ENCODE peak calls at places on chromosomes 6 and 20, in four cellular contexts. Q, M, U and G are unnamed samples.
A peak's percentile ranks its signal among the peaks of the same experiment; 100 is the strongest.

GRCh38 chr6:168385858-168386735 is 54.9 kb upstream of the SMOC2 start:
- DNase-seq in Q (no peak), U (no peak), M (no peak), G (no peak)

GRCh38 chr20:1341561-1342265 is 12.8 kb upstream of the SDCBP2 start:
- DNase-seq in M (no peak), Q (no peak), U (peak; percentile 7), G (no peak)

GRCh38 chr6:39829331-39829730 is 37.2 kb downstream of the DAAM2 start:
- DNase-seq in U (no peak), M (no peak), Q (no peak), G (no peak)

GRCh38 chr20:44288252-44288651 is 22.8 kb downstream of the FITM2 start:
- DNase-seq in U (peak; percentile 28), Q (no peak), M (no peak), G (no peak)

GRCh38 chr6:117906905-117907599 is at the start of gene SLC35F1:
- DNase-seq in U (no peak), Q (no peak), M (peak; percentile 25), G (no peak)

GRCh38 chr6:24718449-24719124 is 367 bp downstream of the C6orf62 start:
- DNase-seq in M (no peak), U (no peak), Q (no peak), G (no peak)

GRCh38 chr20:12130781-12131180 is 213.1 kb downstream of the BTBD3 start:
- DNase-seq in Q (no peak), U (no peak), M (no peak), G (no peak)

GRCh38 chr6:110662468-110663211 is 152.6 kb downstream of the CDK19 start:
- DNase-seq in M (no peak), Q (no peak), U (no peak), G (no peak)

GRCh38 chr6:151096691-151097090 is 143.1 kb upstream of the AKAP12 start:
- DNase-seq in M (no peak), Q (no peak), U (no peak), G (no peak)

GRCh38 chr20:19932170-19932667 is 84.9 kb upstream of the NAA20 start:
- DNase-seq in M (no peak), Q (peak; percentile 34), U (no peak), G (no peak)
- H3K4me1 ChIP-seq in M (peaks cover 100% of the 10 kb centered on the region), Q (peaks cover 11% of the 10 kb centered on the region), U (peaks cover 12% of the 10 kb centered on the region), G (no peaks in the 10 kb centered on the region)

GRCh38 chr6:119720160-119720559 is 370.6 kb upstream of the MAN1A1 start:
- DNase-seq in U (no peak), M (no peak), Q (no peak), G (no peak)
- TF ChIP-seq CTCF in U (no peak), M (no peak), Q (no peak), G (no peak)

DNA sequence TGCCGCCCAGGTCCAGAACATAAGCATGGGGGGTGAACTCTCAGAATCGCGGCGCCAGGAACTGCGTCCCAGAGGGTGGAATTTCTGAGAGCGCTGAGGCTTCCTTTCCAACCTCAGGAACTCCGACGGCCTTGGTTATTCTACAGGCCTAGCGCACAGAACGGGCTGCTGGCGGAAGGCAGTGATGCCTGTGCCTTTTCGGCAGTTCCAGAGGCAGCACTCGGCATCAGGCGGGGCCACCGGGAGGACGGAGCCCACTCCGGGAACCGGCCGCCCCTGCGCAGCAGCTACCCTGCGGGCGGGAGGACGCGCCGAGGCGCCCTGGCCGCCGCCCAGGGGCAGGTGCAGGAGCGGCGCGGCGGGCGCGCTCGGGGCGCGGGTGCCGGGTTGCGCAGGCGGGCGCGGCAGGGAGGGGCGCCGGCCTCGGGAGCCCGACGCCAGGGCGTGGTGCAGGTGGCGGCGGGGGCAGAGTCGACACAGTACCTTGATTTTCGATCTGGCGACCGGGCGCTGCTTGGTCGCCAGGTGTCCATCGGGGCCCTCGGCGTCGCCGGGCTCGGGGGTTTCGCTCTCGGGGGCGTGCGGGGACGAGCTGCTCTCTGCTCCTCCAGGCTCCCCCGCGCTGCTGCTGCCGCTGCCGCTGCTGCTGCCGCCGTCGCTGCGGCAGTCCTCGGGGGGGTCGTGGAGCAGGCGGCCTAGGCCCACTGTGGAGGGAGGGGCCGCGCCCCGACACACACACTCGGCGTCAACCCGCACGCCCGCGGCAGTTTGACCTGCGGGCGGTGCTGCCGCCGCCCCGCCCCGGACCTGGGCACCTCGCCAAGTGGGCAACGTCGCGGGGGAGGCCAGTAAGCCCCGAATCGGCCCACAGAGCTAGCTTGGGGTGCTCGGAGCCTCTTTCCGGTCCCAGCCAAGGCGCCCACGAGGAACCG is 1.3 kb downstream of the OVOL2 start:
- DNase-seq in M (no peak), U (peak; percentile 77), Q (no peak), G (peak; percentile 52)
- H3K4me3 ChIP-seq in M (peak overlapping the region; percentile 58), U (peak overlapping the region; percentile 63), Q (peak overlapping the region; percentile 18), G (peak overlapping the region; percentile 51)

DNA sequence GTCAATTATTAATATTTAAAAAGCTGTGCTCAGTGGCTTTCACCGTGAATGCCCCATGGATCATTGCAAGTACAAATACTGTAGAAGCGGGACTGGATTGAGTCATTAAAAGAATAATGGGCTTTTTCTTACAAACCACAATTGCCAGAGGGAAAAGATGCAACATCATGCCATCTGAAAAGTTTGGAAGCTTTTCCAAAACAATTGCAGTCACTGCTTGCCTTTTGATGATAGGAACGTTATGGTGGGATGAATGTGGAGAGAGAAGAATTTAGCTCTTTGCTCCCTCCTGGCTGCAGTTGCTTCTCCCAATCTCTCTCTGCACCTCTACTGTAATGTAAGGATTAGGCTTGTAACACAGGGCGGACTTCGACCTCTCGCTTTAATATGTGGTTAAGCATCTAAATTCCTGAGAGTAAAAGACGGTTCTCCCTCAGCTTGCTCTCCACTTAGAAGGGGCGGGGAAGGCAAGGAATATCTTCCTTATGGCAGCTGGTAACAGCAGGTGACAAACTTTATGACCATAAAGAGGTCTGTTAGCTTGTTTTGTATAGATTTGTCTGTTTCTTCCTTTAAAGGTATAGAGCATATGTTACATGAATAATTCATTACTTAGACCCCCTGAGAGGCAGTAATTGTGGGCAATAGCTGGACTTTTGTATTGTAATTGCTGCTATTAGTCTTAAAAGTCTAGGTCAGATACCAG is 376.1 kb downstream of the UTRN start:
- DNase-seq in M (no peak), U (peak; percentile 87), Q (no peak), G (no peak)
- H3K4me1 ChIP-seq in M (peaks cover 32% of the 10 kb centered on the region), U (peaks cover 5% of the 10 kb centered on the region), Q (peaks cover 8% of the 10 kb centered on the region), G (no peaks in the 10 kb centered on the region)

DNA sequence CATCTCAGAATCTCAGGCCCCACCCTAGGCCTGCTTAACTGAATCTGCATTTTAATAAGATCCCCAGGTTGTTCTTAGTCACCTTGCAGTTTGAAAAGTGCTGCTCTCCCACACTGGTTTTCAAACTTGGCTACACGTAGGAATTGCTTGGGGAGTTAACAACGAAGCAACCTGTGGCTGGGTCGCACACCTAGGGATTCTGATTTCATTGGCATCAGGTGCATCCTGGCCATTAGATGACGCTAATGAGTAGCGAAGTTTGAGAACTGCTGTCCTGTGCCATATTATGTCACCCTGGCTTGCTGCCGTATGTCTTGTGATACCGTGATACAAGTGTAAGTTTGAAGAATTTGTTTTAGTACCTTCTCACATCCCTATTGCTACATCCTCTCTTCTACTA is 28.2 kb upstream of the FUCA2 start:
- DNase-seq in M (no peak), Q (no peak), U (no peak), G (no peak)
- TF ChIP-seq CTCF in M (no peak), Q (no peak), U (no peak), G (no peak)

GRCh38 chr20:58646703-58647102 is 4.4 kb upstream of the STX16 start:
- DNase-seq in Q (no peak), U (no peak), M (no peak), G (no peak)
- H3K4me3 ChIP-seq in Q (no peak overlapping the region), U (no peak overlapping the region), M (no peak overlapping the region), G (no peak overlapping the region)

GRCh38 chr6:113809818-113810217 is 47.3 kb upstream of the MARCKS start:
- DNase-seq in M (no peak), U (no peak), Q (no peak), G (no peak)
- H3K4me1 ChIP-seq in M (peaks cover 8% of the 10 kb centered on the region), U (no peaks in the 10 kb centered on the region), Q (peaks cover 4% of the 10 kb centered on the region), G (peaks cover 2% of the 10 kb centered on the region)

GRCh38 chr6:116073765-116074450 is 13.2 kb upstream of the FRK start:
- DNase-seq in U (no peak), M (no peak), Q (no peak), G (no peak)

GRCh38 chr6:116074732-116075387 is 14.2 kb upstream of the FRK start:
- DNase-seq in M (no peak), U (no peak), Q (no peak), G (no peak)

GRCh38 chr6:116078522-116078921 is 17.8 kb upstream of the FRK start:
- DNase-seq in M (no peak), U (no peak), Q (no peak), G (no peak)

GRCh38 chr6:116083052-116083451 is 17.6 kb upstream of the NT5DC1 start:
- DNase-seq in M (no peak), U (no peak), Q (no peak), G (no peak)

DNA sequence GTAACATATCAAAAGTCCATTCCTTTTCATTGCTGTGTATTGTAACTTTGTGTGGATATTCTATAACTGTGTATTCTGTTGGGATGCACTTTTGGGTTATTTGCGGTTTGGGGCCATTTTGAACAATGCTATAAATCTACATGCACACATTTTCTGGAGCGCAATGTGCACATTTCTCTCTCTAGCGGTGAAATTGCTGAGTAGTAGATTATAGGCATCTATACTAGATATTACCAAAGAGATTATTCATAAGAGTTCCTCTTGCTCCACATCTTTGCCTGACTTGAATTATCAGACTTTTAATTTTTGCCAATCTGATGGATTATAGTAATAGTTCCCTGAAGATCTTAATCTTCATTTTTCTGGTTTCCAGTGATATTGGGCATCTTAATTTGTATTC is 18.3 kb upstream of the FRK start:
- DNase-seq in U (no peak), Q (no peak), M (no peak), G (no peak)
- TF ChIP-seq CTCF in U (no peak), Q (no peak), M (no peak), G (no peak)

GRCh38 chr6:121437861-121438651 is 2.6 kb downstream of the GJA1 start:
- DNase-seq in Q (peak; percentile 63), U (no peak), M (peak; percentile 28), G (peak; percentile 77)
- H3K4me3 ChIP-seq in Q (peak overlapping the region; percentile 63), U (peak overlapping the region; percentile 34), M (peak overlapping the region; percentile 80), G (peak overlapping the region; percentile 67)

GRCh38 chr6:139133272-139133671 is 1.6 kb upstream of the HECA start:
- DNase-seq in U (no peak), M (no peak), Q (peak; percentile 42), G (no peak)

GRCh38 chr6:139133733-139134360 is 1.0 kb upstream of the HECA start:
- DNase-seq in Q (no peak), U (no peak), M (no peak), G (no peak)

GRCh38 chr6:139135578-139136545 is 982 bp downstream of the HECA start:
- DNase-seq in U (peak; percentile 71), Q (peak; percentile 65), M (peak; percentile 78), G (peak; percentile 83)

GRCh38 chr6:139134817-139135577 is at the start of gene HECA:
- DNase-seq in M (peak; percentile 99), Q (peak; percentile 99), U (peak; percentile 99), G (peak; percentile 98)

DNA sequence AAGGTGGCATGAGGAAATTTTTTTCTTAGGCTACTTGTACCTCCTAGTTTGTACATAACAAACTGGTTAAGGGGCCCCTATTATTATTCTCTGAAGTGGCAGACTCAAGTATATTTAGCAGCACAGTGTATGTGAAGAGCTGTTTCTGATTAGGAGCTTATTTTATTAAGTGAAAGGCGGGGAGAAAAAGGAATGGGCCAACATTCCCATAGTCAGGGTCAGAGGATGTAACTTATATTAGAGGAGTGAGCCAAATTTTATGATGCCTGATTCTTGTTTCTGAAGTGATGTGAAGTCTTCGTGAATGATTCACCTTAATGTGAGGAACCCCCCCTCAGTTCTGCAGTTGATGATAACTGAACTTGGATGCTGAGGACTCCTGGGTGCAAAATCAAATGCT is 2.8 kb downstream of the HECA start:
- DNase-seq in Q (no peak), U (no peak), M (no peak), G (no peak)
- H3K4me1 ChIP-seq in Q (peaks cover 14% of the 10 kb centered on the region), U (no peaks in the 10 kb centered on the region), M (peaks cover 68% of the 10 kb centered on the region), G (peaks cover 12% of the 10 kb centered on the region)